ENCODE peak calls at places on chromosomes 3 and 15, in four cellular contexts. One of them, this sample, is unnamed.
A peak's percentile ranks its signal among the peaks of the same experiment; 100 is the strongest.

GRCh38 chr3:155805802-155806618 is at the start of gene C3orf33:
- DNase-seq in SK-N-SH: peak; percentile 95
- DNase-seq in HepG2: peak; percentile 30
- DNase-seq in K562: peak; percentile 91
- DNase-seq in this sample: peak; percentile 82

GRCh38 chr3:149736180-149737100 is 15.8 kb downstream of the COMMD2 start:
- DNase-seq in K562: no peak
- DNase-seq in HepG2: peak; percentile 67
- DNase-seq in SK-N-SH: no peak
- DNase-seq in this sample: peak; percentile 98

GRCh38 chr3:109224333-109224732 is 87.8 kb downstream of the C3orf85 start:
- DNase-seq in SK-N-SH: no peak
- DNase-seq in HepG2: peak; percentile 12
- DNase-seq in K562: peak; percentile 3
- DNase-seq in this sample: peak; percentile 80

GRCh38 chr15:34851751-34852150 is 56.4 kb upstream of the ACTC1 start:
- DNase-seq in HepG2: no peak
- DNase-seq in K562: no peak
- DNase-seq in SK-N-SH: no peak
- DNase-seq in this sample: no peak

GRCh38 chr3:23864954-23865353 is 51.8 kb downstream of the NKIRAS1 start:
- DNase-seq in K562: no peak
- DNase-seq in HepG2: no peak
- DNase-seq in SK-N-SH: no peak
- DNase-seq in this sample: no peak

GRCh38 chr15:79296583-79296982 is 14.1 kb downstream of the ANKRD34C start:
- DNase-seq in HepG2: no peak
- DNase-seq in K562: no peak
- DNase-seq in SK-N-SH: no peak
- DNase-seq in this sample: peak; percentile 55

GRCh38 chr15:53536479-53537120 is 222.9 kb downstream of the WDR72 start:
- DNase-seq in HepG2: peak; percentile 4
- DNase-seq in SK-N-SH: no peak
- DNase-seq in K562: no peak
- DNase-seq in this sample: no peak

GRCh38 chr15:67840747-67841634 is 1.1 kb upstream of the RNU6-1 start:
- DNase-seq in HepG2: peak; percentile 50
- DNase-seq in K562: no peak
- DNase-seq in SK-N-SH: peak; percentile 75
- DNase-seq in this sample: no peak

GRCh38 chr3:175340338-175341015 is 481.3 kb downstream of the NAALADL2 start:
- DNase-seq in SK-N-SH: no peak
- DNase-seq in K562: no peak
- DNase-seq in HepG2: no peak
- DNase-seq in this sample: no peak

GRCh38 chr15:66765478-66766281 is 63.6 kb downstream of the SMAD6 start:
- DNase-seq in SK-N-SH: peak; percentile 44
- DNase-seq in HepG2: peak; percentile 93
- DNase-seq in K562: no peak
- DNase-seq in this sample: peak; percentile 37

GRCh38 chr3:165805834-165806561 is 31.2 kb downstream of the BCHE start:
- DNase-seq in HepG2: no peak
- DNase-seq in SK-N-SH: no peak
- DNase-seq in K562: no peak
- DNase-seq in this sample: peak; percentile 38

GRCh38 chr3:45368382-45368781 is 20.0 kb upstream of the LARS2 start:
- DNase-seq in SK-N-SH: no peak
- DNase-seq in HepG2: no peak
- DNase-seq in K562: no peak
- DNase-seq in this sample: no peak

GRCh38 chr15:29569533-29570092 is 252.7 kb downstream of the TJP1 start:
- DNase-seq in SK-N-SH: no peak
- DNase-seq in HepG2: no peak
- DNase-seq in K562: no peak
- DNase-seq in this sample: no peak

GRCh38 chr3:35883929-35884328 is 244.6 kb downstream of the ARPP21 start:
- DNase-seq in HepG2: no peak
- DNase-seq in SK-N-SH: no peak
- DNase-seq in K562: no peak
- DNase-seq in this sample: no peak

GRCh38 chr15:60093273-60094067 is 89.4 kb downstream of the FOXB1 start:
- DNase-seq in K562: no peak
- DNase-seq in SK-N-SH: no peak
- DNase-seq in HepG2: peak; percentile 59
- DNase-seq in this sample: no peak
- TF ChIP-seq JUND in K562: no peak
- TF ChIP-seq JUND in SK-N-SH: no peak
- TF ChIP-seq JUND in HepG2: no peak
- TF ChIP-seq JUND in this sample: no peak

DNA sequence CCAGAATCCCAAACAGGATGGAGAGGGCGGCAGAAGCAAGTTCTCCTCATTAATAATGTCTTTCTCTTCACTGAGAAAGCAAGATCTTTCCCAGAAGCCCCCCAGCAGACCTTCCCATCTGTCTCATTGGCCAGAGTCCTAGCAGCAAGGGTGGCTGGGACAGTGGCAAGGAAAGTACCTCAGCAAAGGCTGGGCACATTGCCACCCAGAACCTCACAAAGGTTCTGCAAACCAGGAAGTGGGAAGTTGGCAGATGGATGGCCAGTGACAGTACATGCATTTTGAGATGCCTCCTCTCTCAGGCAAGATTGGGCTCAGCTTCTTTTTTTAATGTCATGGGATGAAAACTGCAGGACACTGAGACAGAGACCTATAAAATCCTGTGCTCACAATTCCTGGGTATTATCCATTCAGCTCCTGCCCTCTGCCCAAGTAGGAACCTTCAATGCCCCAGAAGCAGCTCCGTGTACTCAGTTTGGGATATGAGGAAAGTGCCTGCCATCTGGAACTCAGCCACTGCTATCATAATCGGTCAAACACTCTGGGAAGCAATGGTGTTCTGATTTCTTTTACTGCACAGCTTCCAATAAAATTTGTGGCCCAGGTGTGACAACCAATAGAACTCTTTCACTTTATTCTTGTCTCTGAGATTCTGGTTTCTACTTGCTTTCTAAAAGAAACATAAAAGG is 25.5 kb downstream of the DPH3 start:
- DNase-seq in HepG2: no peak
- DNase-seq in K562: no peak
- DNase-seq in SK-N-SH: no peak
- DNase-seq in this sample: no peak
- TF ChIP-seq JUND in HepG2: no peak
- TF ChIP-seq JUND in K562: no peak
- TF ChIP-seq JUND in SK-N-SH: no peak
- TF ChIP-seq JUND in this sample: no peak

GRCh38 chr15:60004846-60005351 is 788 bp downstream of the FOXB1 start:
- DNase-seq in SK-N-SH: peak; percentile 36
- DNase-seq in HepG2: no peak
- DNase-seq in K562: no peak
- DNase-seq in this sample: no peak

GRCh38 chr15:60006203-60006782 is 2.2 kb downstream of the FOXB1 start:
- DNase-seq in SK-N-SH: peak; percentile 40
- DNase-seq in HepG2: no peak
- DNase-seq in K562: peak; percentile 56
- DNase-seq in this sample: peak; percentile 62

GRCh38 chr15:60004019-60004845 is at the start of gene FOXB1:
- DNase-seq in K562: no peak
- DNase-seq in HepG2: no peak
- DNase-seq in SK-N-SH: peak; percentile 52
- DNase-seq in this sample: no peak

GRCh38 chr15:60006808-60007346 is 2.8 kb downstream of the FOXB1 start:
- DNase-seq in K562: no peak
- DNase-seq in SK-N-SH: no peak
- DNase-seq in HepG2: no peak
- DNase-seq in this sample: no peak

DNA sequence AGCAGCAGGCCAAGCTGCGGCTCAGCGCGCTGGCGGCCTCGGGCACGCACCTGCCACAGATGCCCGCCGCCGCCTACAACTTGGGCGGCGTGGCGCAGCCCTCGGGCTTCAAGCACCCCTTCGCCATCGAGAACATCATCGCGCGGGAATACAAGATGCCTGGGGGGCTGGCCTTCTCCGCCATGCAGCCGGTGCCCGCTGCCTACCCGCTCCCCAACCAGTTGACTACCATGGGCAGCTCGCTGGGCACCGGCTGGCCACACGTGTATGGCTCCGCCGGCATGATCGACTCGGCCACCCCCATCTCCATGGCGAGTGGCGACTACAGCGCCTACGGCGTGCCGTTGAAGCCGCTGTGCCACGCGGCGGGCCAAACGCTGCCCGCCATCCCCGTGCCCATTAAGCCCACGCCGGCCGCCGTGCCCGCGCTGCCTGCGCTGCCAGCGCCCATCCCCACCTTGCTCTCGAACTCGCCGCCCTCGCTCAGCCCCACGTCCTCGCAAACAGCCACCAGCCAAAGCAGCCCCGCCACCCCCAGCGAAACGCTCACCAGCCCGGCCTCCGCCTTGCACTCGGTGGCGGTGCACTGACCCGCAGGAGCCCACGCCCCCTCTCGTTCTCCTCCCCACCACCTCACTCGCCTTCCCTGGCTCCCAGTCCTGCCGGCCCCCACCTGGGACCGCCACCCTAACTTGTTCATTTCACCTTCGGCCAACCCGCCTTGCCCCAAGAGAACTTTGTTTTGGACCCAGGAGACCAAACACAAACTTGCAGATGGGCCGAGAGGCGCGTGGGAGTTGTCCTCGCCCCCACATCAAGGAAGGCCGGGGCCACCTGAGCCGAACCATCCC is 1.5 kb downstream of the FOXB1 start:
- DNase-seq in SK-N-SH: peak; percentile 32
- DNase-seq in HepG2: no peak
- DNase-seq in K562: no peak
- DNase-seq in this sample: no peak
- TF ChIP-seq JUND in SK-N-SH: no peak
- TF ChIP-seq JUND in HepG2: no peak
- TF ChIP-seq JUND in K562: no peak
- TF ChIP-seq JUND in this sample: no peak

DNA sequence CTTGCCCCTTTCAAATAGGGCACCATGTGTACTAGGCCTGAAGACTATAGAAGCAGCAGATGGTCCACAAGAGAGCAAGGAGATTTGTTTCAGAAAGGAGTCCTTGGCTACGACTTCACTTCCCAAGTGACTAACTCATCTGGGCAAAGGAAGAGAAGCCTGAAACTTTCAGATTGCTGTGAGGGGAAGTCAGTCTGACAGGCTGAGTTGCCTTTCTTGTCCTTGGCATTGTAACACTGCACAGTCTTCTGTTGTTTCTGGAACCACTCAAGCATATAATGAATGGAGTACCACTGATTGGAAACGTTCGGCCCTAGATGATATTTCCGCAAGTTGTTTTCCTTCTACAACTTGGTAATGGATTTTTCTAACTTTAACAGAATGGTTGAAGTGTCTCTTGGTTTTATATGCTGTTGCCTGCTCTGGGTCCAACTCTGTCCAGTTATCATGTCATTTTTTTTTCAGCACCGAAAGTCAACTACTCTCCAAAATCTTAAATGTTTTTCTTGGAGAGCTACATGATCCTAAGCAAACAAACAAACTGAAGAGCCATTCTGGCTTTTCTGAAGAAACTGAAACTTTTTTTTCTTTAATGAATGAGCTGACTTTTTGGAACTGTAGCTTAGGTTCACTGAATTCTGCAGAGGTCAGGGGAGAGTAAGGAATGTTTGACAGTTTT is 685.7 kb downstream of the MECOM start:
- DNase-seq in K562: no peak
- DNase-seq in HepG2: no peak
- DNase-seq in SK-N-SH: no peak
- DNase-seq in this sample: no peak
- TF ChIP-seq JUND in K562: no peak
- TF ChIP-seq JUND in HepG2: no peak
- TF ChIP-seq JUND in SK-N-SH: no peak
- TF ChIP-seq JUND in this sample: no peak

GRCh38 chr3:38475716-38476115 is 20.4 kb upstream of the EXOG start:
- DNase-seq in SK-N-SH: no peak
- DNase-seq in HepG2: no peak
- DNase-seq in K562: no peak
- DNase-seq in this sample: no peak
- TF ChIP-seq JUND in SK-N-SH: no peak
- TF ChIP-seq JUND in HepG2: no peak
- TF ChIP-seq JUND in K562: no peak
- TF ChIP-seq JUND in this sample: no peak

GRCh38 chr15:100121285-100121684 is 220.5 kb downstream of the ADAMTS17 start:
- DNase-seq in SK-N-SH: no peak
- DNase-seq in HepG2: no peak
- DNase-seq in K562: no peak
- DNase-seq in this sample: no peak

GRCh38 chr15:100124936-100125626 is 216.7 kb downstream of the ADAMTS17 start:
- DNase-seq in K562: no peak
- DNase-seq in HepG2: no peak
- DNase-seq in SK-N-SH: no peak
- DNase-seq in this sample: no peak

GRCh38 chr15:100124361-100124760 is 217.4 kb downstream of the ADAMTS17 start:
- DNase-seq in SK-N-SH: no peak
- DNase-seq in HepG2: no peak
- DNase-seq in K562: no peak
- DNase-seq in this sample: no peak

GRCh38 chr15:100125627-100126231 is 216.0 kb downstream of the ADAMTS17 start:
- DNase-seq in SK-N-SH: no peak
- DNase-seq in K562: no peak
- DNase-seq in HepG2: no peak
- DNase-seq in this sample: no peak

GRCh38 chr15:100123611-100124010 is 218.2 kb downstream of the ADAMTS17 start:
- DNase-seq in HepG2: no peak
- DNase-seq in SK-N-SH: no peak
- DNase-seq in K562: no peak
- DNase-seq in this sample: no peak
- TF ChIP-seq JUND in HepG2: no peak
- TF ChIP-seq JUND in SK-N-SH: no peak
- TF ChIP-seq JUND in K562: no peak
- TF ChIP-seq JUND in this sample: no peak

GRCh38 chr3:12508316-12508715 is 24.0 kb downstream of the TSEN2 start:
- DNase-seq in HepG2: no peak
- DNase-seq in K562: no peak
- DNase-seq in SK-N-SH: no peak
- DNase-seq in this sample: no peak
- TF ChIP-seq JUND in HepG2: no peak
- TF ChIP-seq JUND in K562: no peak
- TF ChIP-seq JUND in SK-N-SH: peak; percentile 52
- TF ChIP-seq JUND in this sample: no peak

This sample was measured in T47D.